ENCODE peak calls at places on chromosomes 5 and 9, in four cellular contexts. Z is H1, L is SK-N-SH, K is K562. I is an unnamed sample.

GRCh38 chr5:9388941-9389674 is 156.8 kb downstream of the SEMA5A start:
- DNase-seq in L (peak; percentile 40), K (no peak), Z (no peak), I (no peak)

GRCh38 chr9:84742261-84742660 is 72.7 kb downstream of the NTRK2 start:
- DNase-seq in K (no peak), Z (no peak), L (no peak), I (peak; percentile 20)

GRCh38 chr9:133242991-133243390 is 32.0 kb downstream of the ABO start:
- DNase-seq in Z (no peak), K (no peak), L (no peak), I (no peak)

GRCh38 chr5:1432296-1432695 is 12.9 kb downstream of the SLC6A3 start:
- DNase-seq in L (peak; percentile 12), Z (no peak), K (no peak), I (no peak)

GRCh38 chr5:87136096-87136495 is 131.6 kb upstream of the RASA1 start:
- DNase-seq in Z (no peak), K (no peak), L (no peak), I (no peak)

GRCh38 chr9:117278656-117279055 is 136.2 kb downstream of the ASTN2 start:
- DNase-seq in Z (no peak), L (peak; percentile 28), K (no peak), I (no peak)

GRCh38 chr5:167295686-167296015 is 995.8 kb upstream of the WWC1 start:
- DNase-seq in K (no peak), L (no peak), Z (no peak), I (no peak)

GRCh38 chr5:102788788-102789187 is 33.7 kb downstream of the PAM start:
- DNase-seq in Z (no peak), L (no peak), K (no peak), I (no peak)

GRCh38 chr9:109593612-109594011 is 95.5 kb upstream of the PTPN3 start:
- DNase-seq in Z (no peak), L (no peak), K (no peak), I (no peak)

GRCh38 chr9:124852829-124853531 is at the start of gene WDR38:
- DNase-seq in L (peak; percentile 96), Z (no peak), K (peak; percentile 86), I (peak; percentile 80)

GRCh38 chr5:72692273-72692672 is 124.2 kb upstream of the TNPO1 start:
- DNase-seq in L (no peak), K (no peak), Z (no peak), I (no peak)

GRCh38 chr9:105539452-105539851 is 18.5 kb upstream of the FKTN start:
- DNase-seq in L (no peak), Z (no peak), K (peak; percentile 21), I (no peak)

GRCh38 chr9:101467690-101468089 is 32.1 kb upstream of the ALDOB start:
- DNase-seq in K (no peak), Z (no peak), L (no peak), I (no peak)

GRCh38 chr5:2695200-2695891 is 56.1 kb downstream of the IRX2 start:
- DNase-seq in Z (no peak), L (no peak), K (no peak), I (no peak)

DNA sequence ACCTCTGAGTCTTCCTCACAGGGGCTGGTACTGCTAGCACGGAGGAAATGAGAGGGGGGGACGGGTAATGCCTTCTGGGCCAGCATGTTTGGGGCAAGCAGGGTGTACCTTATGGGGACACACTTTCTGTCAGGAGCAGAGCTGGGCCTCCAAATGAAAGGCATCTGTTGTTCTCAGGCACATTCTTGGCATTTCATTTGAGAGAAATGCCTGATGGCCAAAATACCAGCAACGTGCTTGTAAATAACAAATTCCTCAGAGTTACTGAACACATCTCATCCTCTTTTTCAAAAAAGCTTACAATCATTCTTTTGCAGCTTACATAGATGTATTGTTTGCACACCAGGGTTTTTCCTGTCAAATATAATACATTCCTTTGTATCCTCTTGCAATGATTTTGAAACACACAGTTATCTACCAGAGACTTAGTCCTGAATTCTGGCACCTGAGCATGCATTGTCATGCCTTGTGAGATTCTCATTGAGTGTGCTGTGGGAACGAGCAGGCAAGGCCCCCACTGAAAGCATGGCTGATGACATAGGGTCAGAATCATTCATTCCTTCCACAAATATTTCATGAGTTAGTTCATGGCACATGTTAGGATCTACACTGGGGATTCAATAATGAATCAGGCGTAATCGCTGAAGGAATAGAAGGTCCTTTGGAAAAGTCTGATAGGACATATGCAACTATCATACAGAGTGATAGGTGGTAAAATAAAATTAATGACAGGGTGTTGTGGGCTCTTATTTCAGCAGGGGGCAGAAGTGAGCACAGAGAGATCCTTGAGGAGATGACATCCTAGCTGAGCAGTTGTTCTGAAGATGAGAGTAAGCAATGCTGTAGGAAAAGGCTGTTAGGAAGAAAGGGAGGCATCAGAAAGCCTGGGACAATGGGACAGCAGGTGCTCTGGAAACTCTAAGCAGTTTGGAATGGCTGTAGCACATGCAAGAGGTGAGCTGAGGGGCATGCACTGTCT is 260.9 kb upstream of the TUT7 start:
- DNase-seq in Z (no peak), K (peak; percentile 18), L (peak; percentile 33), I (peak; percentile 24)
- TF ChIP-seq TEAD4 in Z (peak; percentile 77), K (no peak), L (no peak), I (no peak)

DNA sequence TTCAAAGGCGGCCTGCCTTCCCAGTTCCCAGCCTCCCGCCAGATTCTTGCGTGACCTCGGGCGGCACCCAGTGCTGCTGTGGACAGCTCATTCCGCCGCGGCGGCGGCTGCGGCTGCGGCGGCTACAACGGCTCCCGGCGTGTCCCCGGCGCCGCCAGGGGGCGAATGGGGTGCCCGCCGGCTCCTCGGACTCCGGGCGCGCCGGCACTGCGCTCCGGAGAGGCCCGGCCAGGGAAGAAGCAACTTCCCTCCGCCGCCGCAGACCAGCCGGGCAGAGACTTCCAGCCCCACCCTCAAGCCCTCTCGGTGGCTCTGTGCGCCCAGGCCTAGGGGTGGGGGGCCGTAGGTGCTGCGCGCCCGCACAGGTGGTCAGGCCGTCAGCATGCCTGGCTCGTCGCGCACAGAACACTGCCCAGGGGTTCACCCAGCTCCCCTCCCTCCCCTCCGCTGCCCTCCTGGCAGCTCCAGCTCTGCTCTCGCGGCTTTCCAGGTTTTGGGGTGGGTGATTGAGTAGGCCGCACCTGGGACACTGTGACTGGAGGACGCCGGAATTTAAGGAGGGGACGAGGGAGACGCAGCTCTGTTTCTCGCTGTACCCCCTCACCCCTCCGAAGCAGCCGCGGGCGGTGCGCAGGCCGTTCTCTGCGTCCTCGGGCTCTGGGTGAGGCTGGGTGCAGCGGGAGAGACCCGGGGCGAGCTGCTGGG is 20.2 kb downstream of the IGIP start:
- DNase-seq in L (peak; percentile 90), K (peak; percentile 77), Z (no peak), I (peak; percentile 71)
- TF ChIP-seq TEAD4 in L (no peak), K (no peak), Z (no peak), I (no peak)

GRCh38 chr5:138053554-138053953 is 20.7 kb upstream of the FAM13B start:
- DNase-seq in Z (no peak), K (no peak), L (no peak), I (no peak)

GRCh38 chr5:138051441-138052296 is 18.8 kb upstream of the FAM13B start:
- DNase-seq in K (no peak), Z (no peak), L (no peak), I (no peak)

GRCh38 chr5:138054206-138054605 is 21.3 kb upstream of the FAM13B start:
- DNase-seq in Z (no peak), K (no peak), L (no peak), I (no peak)

DNA sequence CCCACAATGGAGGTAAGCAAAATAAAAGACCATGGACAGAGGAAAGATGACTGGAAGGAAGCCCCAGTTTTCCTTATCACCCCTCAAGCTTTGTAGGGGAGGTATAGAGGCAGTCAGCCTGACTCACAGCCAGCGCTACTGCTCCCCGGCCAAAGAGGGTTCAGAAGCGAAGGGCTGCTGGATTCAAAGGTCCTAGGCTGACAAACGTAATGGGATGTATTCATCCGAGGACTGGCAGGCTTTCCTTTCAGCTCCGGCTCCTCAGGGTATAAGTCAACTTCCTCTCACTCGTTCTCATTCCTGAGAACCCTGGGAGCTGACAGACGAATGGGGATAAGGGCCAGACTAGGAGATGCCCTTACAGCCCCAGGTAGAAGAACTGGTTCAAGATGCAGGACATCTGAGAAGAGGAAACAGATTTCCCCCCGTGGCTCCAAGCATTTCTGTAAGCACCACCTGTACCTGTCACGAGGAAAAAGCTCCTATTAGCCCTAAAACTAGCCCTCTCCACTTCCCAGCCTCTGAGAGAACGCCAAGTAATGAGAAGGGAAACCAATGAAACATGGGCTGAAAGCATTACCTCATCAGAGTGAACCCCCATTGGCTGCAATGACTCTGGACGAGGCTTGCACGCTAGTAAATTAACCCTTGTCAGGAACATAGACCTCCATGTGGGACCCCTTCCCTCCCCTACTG is 22.1 kb upstream of the FAM13B start:
- DNase-seq in L (no peak), Z (no peak), K (no peak), I (no peak)
- TF ChIP-seq TEAD4 in L (no peak), Z (no peak), K (no peak), I (no peak)

GRCh38 chr9:99818439-99818992 is 3.2 kb upstream of the NR4A3 start:
- DNase-seq in Z (no peak), L (no peak), K (peak; percentile 16), I (no peak)
- TF ChIP-seq TEAD4 in Z (no peak), L (no peak), K (no peak), I (no peak)

GRCh38 chr9:19028835-19029451 is 4.1 kb downstream of the SAXO1 start:
- DNase-seq in Z (no peak), K (peak; percentile 54), L (peak; percentile 81), I (no peak)
- TF ChIP-seq TEAD4 in Z (no peak), K (no peak), L (no peak), I (no peak)

GRCh38 chr5:56302027-56302426 is 68.9 kb upstream of the ANKRD55 start:
- DNase-seq in Z (no peak), K (no peak), L (no peak), I (no peak)
- TF ChIP-seq TEAD4 in Z (no peak), K (no peak), L (no peak), I (no peak)

DNA sequence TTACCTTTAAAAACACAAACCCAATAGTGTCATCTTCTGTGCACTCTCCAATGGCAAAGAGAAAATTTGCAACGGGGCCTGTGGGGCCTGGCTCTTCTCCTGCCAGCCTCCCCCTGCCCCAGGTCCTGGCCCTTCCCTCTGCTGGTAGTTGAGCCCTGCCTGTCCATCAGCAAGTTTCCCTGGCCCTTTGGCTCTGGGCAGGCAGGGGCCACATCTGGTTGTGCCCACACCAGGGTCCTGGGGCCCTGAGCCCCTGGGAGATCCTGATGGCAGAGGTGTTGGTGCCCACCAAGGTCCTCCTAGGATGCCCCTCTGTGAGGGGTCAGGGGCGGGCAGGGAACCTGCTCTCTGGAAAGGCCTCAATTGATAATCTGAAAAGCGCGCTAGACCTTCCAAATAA is 157.3 kb downstream of the DAB2IP start:
- DNase-seq in Z (no peak), L (no peak), K (no peak), I (no peak)
- TF ChIP-seq TEAD4 in Z (no peak), L (no peak), K (no peak), I (no peak)

I was measured in WTC11.